ENCODE peak calls at places on chromosomes 2 and 18, in nine cellular contexts. R is H1, L is transverse colon, G is thyroid gland, S is brain microvascular endothelial cell, D is endothelial cell of umbilical vein, Y is right lobe of liver, K is SJCRH30, U is cardiac muscle cell. B is an unnamed sample.

GRCh38 chr2:200405599-200406298 is 99.3 kb downstream of the SPATS2L start:
- DNase-seq in R (no peak), L (peak; percentile 21), G (no peak), S (peak; percentile 83), D (peak; percentile 94), Y (no peak), K (peak; percentile 86), U (no peak), B (no peak)

GRCh38 chr18:64244571-64244970 is 95.7 kb upstream of the LINC00305 start:
- DNase-seq in R (no peak), L (no peak), G (no peak), S (no peak), D (peak; percentile 21), Y (no peak), K (peak; percentile 4), U (no peak), B (peak; percentile 59)

GRCh38 chr2:18828296-18828695 is 238.9 kb upstream of the NT5C1B start:
- DNase-seq in R (no peak), L (no peak), G (no peak), S (no peak), D (no peak), Y (no peak), K (no peak), U (no peak), B (no peak)

GRCh38 chr2:224946911-224947310 is 95.4 kb downstream of the DOCK10 start:
- DNase-seq in R (no peak), L (no peak), G (no peak), S (peak; percentile 55), D (peak; percentile 84), Y (no peak), K (peak; percentile 43), U (no peak), B (no peak)

GRCh38 chr2:99651930-99652670 is 162.3 kb upstream of the REV1 start:
- DNase-seq in R (no peak), L (no peak), G (no peak), S (peak; percentile 66), D (no peak), Y (no peak), K (no peak), U (no peak), B (peak; percentile 49)

GRCh38 chr2:42754021-42754775 is 9.7 kb downstream of the OXER1 start:
- DNase-seq in R (no peak), L (no peak), G (peak; percentile 90), S (peak; percentile 4), D (no peak), Y (no peak), K (peak; percentile 87), U (no peak), B (no peak)

GRCh38 chr2:212752730-212753351 is 214.2 kb upstream of the ERBB4 start:
- DNase-seq in R (no peak), L (no peak), G (no peak), S (no peak), D (no peak), Y (no peak), K (no peak), U (no peak), B (peak; percentile 59)

GRCh38 chr18:26439537-26439936 is 108.8 kb downstream of the KCTD1 start:
- DNase-seq in R (no peak), L (no peak), G (no peak), S (no peak), D (no peak), Y (no peak), K (no peak), U (no peak), B (no peak)

GRCh38 chr18:55251186-55251995 is 292.1 kb upstream of the CCDC68 start:
- DNase-seq in R (no peak), L (no peak), G (no peak), S (no peak), D (peak; percentile 86), Y (no peak), K (no peak), U (peak; percentile 15), B (no peak)

GRCh38 chr18:73023975-73024374 is 156.2 kb upstream of the NETO1 start:
- DNase-seq in R (no peak), L (no peak), G (no peak), S (no peak), D (no peak), Y (no peak), K (no peak), U (no peak), B (no peak)

DNA sequence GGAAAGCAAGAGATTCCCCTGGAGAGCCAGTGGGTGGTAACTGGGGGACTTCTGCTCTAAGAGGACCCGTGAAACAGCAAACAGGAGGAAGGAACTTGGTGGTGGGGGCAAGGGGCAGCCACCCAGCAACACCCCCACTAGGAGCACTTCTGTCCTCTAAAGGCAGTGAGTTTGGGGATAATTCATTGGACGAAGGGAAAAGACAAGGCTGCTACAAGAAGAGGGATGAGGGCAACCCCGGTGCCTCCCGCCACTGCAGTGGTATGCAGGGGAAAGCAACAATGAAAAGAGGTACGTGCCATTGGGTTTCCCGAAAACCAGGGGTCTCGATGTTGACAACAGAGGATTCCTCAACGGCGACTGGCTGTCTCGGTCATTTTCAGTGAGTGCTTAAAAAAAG is 9.1 kb downstream of the RPL31 start:
- DNase-seq in R (no peak), L (no peak), G (no peak), S (no peak), D (no peak), Y (no peak), K (no peak), U (no peak), B (no peak)
- H3K36me3 ChIP-seq in R (peaks cover 47% of the 10 kb centered on the region), L (no peaks in the 10 kb centered on the region), G (peaks cover 35% of the 10 kb centered on the region), S (peaks cover 31% of the 10 kb centered on the region), D (peaks cover 29% of the 10 kb centered on the region), Y (peaks cover 2% of the 10 kb centered on the region), K (peaks cover 39% of the 10 kb centered on the region), U (peaks cover 37% of the 10 kb centered on the region), B (peaks cover 60% of the 10 kb centered on the region)

DNA sequence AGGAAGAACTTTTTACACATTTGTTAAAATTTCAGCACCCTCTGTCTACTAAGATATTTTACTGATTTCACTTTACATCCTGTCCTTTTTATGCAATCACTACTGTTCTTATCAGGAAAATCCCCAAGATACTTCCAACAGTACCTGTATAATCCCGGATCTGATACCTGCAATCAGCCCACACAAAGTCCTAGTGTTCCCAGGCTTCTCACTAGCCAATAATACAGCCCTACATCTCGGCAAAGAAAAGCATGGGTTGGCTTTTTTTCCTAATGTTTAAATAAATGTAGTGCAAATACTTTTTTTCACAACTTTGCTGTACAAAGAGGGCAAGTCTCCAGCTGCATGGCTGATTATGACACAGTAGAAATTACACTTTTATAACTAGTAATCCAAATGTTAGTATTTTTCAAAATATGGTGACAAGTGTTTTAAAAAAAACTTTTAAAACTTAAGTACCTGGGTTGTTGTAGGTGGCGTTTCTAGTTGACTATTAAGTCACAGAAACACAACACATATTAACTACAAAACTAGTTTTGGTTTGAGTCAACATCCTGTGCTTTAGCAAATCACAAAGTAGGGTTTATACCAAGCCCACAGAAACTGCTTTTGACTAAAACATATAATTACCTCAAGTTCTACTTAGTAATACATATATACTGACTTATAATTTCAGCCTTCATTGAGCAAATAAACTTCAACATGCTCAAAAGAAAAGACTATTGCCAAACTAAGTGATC is 19.5 kb downstream of the CNOT11 start:
- DNase-seq in R (no peak), L (no peak), G (no peak), S (no peak), D (no peak), Y (no peak), K (no peak), U (no peak), B (no peak)
- H3K36me3 ChIP-seq in R (peaks cover 8% of the 10 kb centered on the region), L (no peaks in the 10 kb centered on the region), G (peaks cover 44% of the 10 kb centered on the region), S (peaks cover 38% of the 10 kb centered on the region), D (peaks cover 43% of the 10 kb centered on the region), Y (peaks cover 14% of the 10 kb centered on the region), K (peaks cover 68% of the 10 kb centered on the region), U (peaks cover 47% of the 10 kb centered on the region), B (peaks cover 66% of the 10 kb centered on the region)

DNA sequence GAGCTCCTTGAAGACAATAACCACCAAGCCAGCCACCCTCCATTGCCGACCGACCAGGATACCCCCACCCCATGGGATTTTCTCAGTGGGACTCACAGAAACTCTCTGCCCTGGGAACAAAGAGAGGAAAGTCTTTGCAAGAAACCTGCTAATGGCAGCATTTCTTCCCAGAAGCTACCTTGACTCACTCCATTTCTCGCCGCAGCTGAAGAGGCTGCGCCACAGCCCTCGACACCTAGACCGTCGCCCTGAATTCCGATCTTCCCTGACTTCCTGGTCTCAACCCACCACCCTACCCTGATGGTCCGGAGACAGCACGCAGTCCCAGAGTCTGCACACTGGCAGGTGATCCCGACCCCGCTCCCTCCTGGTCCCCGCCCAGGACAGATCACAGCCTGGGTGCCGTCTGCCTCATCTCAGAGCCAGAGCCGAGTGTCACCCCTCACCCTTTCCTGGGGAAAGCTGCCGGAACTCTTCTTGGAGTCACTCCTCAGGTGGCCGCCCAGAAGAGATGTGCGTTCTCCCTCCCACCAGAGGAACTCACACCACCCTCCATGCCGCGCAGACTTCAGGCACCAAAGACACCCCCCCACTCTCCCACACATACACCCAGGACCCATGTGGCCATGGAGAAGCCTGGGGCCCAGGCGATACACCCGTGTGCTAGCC is 24.6 kb downstream of the AQP12A start:
- DNase-seq in R (no peak), L (no peak), G (no peak), S (no peak), D (no peak), Y (no peak), K (no peak), U (no peak), B (no peak)
- H3K36me3 ChIP-seq in R (peaks cover 40% of the 10 kb centered on the region), L (no peaks in the 10 kb centered on the region), G (no peaks in the 10 kb centered on the region), S (no peaks in the 10 kb centered on the region), D (no peaks in the 10 kb centered on the region), Y (no peaks in the 10 kb centered on the region), K (no peaks in the 10 kb centered on the region), U (no peaks in the 10 kb centered on the region), B (no peaks in the 10 kb centered on the region)

GRCh38 chr2:15619510-15619909 is 27.8 kb downstream of the DDX1 start:
- DNase-seq in R (no peak), L (no peak), G (no peak), S (no peak), D (no peak), Y (no peak), K (no peak), U (no peak), B (no peak)

GRCh38 chr2:15616850-15617777 is 25.4 kb downstream of the DDX1 start:
- DNase-seq in R (no peak), L (no peak), G (no peak), S (no peak), D (no peak), Y (no peak), K (no peak), U (no peak), B (no peak)

GRCh38 chr2:15619076-15619475 is 27.4 kb downstream of the DDX1 start:
- DNase-seq in R (no peak), L (no peak), G (no peak), S (no peak), D (no peak), Y (no peak), K (no peak), U (no peak), B (no peak)

GRCh38 chr2:15617778-15618448 is 26.2 kb downstream of the DDX1 start:
- DNase-seq in R (no peak), L (no peak), G (no peak), S (no peak), D (no peak), Y (no peak), K (no peak), U (no peak), B (no peak)

DNA sequence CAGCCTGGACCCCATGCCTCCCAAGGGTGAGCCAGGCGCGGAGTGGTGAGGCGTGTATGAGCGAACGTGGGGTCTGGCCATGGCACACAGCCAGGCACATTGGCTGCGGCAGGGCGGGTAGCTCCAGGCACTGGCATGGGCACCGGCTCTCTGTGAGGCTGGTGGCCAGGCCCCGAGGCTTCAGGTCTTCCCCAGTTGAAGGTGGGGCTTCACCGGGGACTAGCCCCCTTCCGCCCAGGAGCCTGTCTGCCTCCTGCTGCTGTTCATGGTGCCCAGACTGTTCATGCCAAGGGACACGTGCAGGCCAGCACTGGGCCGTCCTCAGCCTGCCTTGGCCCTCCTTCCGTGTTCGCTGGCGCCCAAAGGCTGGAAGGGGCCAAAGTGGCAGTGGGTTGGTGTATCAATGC is 26.8 kb downstream of the DDX1 start:
- DNase-seq in R (no peak), L (no peak), G (no peak), S (no peak), D (no peak), Y (no peak), K (no peak), U (no peak), B (no peak)
- H3K36me3 ChIP-seq in R (peaks cover 59% of the 10 kb centered on the region), L (no peaks in the 10 kb centered on the region), G (peaks cover 41% of the 10 kb centered on the region), S (peaks cover 56% of the 10 kb centered on the region), D (peaks cover 20% of the 10 kb centered on the region), Y (peaks cover 8% of the 10 kb centered on the region), K (peaks cover 92% of the 10 kb centered on the region), U (peaks cover 68% of the 10 kb centered on the region), B (peaks cover 89% of the 10 kb centered on the region)